ENCODE peak calls at places on chromosomes 4 and X, in four cellular contexts. G, P, X and T are unnamed samples.
A peak's percentile ranks its signal among the peaks of the same experiment; 100 is the strongest.

GRCh38 chr4:8191136-8191747 is 7.8 kb upstream of the SH3TC1 start:
- DNase-seq in P (peak; percentile 33), G (peak; percentile 93), X (no peak), T (no peak)

GRCh38 chr4:13881880-13882279 is 254.4 kb upstream of the BOD1L1 start:
- DNase-seq in P (no peak), X (no peak), G (no peak), T (no peak)

GRCh38 chr4:176230827-176231226 is 35.4 kb upstream of the SPATA4 start:
- DNase-seq in G (no peak), X (no peak), P (no peak), T (no peak)

GRCh38 chrX:121876316-121876715 is 828.9 kb downstream of the GLUD2 start:
- DNase-seq in X (no peak), P (no peak), G (no peak), T (no peak)

GRCh38 chr4:155094421-155094820 is 114.0 kb upstream of the NPY2R start:
- DNase-seq in X (no peak), P (no peak), G (no peak), T (no peak)

GRCh38 chrX:31168596-31168995 is 96.8 kb upstream of the FTHL17 start:
- DNase-seq in P (no peak), X (no peak), G (no peak), T (no peak)

GRCh38 chrX:16212436-16212835 is 45.2 kb downstream of the MAGEB17 start:
- DNase-seq in G (no peak), X (peak; percentile 22), P (peak; percentile 0), T (no peak)

GRCh38 chr4:139918591-139918990 is 235.4 kb downstream of the MAML3 start:
- DNase-seq in X (no peak), G (peak; percentile 39), P (no peak), T (no peak)

GRCh38 chrX:42708222-42708621 is 69.7 kb downstream of the PPP1R2C start:
- DNase-seq in P (no peak), G (no peak), X (no peak), T (no peak)

GRCh38 chrX:1658083-1658463 is 43.2 kb downstream of the ASMT start:
- DNase-seq in G (no peak), P (no peak), X (peak; percentile 14), T (no peak)

GRCh38 chr4:112523008-112523440 is 7.0 kb upstream of the NEUROG2 start:
- DNase-seq in P (no peak), X (peak; percentile 22), G (no peak), T (peak; percentile 28)

DNA sequence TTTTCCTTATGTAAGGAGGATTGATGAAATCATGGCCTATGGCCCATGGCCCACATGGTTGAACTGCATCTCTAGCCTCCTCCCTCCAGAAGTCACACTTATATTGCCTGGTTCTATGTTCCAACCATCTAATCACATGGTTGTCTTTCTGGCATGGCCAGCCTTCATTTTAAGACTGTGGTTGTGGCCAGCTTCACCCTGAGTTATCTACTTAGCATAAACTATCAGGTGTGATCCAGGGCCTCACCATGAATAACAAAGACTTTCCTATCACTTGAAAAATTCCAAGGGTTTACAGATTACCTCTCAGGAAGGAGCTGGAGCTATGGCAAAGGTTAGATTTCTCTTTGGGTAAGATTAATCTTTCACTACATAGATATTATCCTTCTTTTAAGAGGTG is 222.8 kb downstream of the SNCA start:
- DNase-seq in X (no peak), P (no peak), G (no peak), T (no peak)
- TF ChIP-seq EP300 in X (no peak), P (no peak), G (no peak), T (no peak)

DNA sequence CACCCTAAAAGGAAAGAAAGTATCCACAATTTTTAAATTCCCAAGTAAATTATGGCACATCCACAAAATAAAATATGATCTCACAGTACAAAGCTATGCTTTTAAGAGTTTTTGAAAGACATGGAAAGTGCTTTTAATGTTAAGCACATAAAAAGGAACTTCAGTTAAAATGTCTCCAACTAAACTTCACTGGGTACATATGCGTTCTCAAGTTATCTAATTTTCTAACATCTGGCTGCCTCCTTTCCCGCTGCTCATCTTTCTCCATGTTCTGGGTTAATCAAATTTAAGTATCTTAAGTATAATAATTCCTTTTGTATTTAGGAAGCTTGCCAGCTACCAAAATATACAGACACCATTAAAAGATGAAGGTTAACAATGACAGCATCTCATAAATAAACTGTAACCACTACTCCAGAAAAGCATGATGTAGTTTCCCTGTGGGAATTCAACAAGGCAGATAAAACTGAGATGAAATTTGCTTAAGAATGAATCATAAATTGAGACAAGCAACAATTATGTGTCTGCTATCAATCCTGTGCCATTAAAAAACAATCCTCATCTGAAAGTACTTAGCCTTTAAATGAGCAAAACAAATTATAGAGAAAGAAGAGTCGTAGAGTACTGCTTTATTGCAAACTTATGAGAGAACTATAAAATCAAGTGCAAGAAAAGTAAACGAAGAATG is 25.1 kb downstream of the PRSS12 start:
- DNase-seq in X (no peak), G (no peak), P (no peak), T (no peak)
- TF ChIP-seq EP300 in X (no peak), G (no peak), P (no peak), T (no peak)

GRCh38 chr4:122246551-122246950 is 94.4 kb downstream of the BLTP1 start:
- DNase-seq in G (no peak), P (no peak), X (no peak), T (no peak)
- TF ChIP-seq EP300 in G (no peak), P (no peak), X (no peak), T (no peak)

GRCh38 chrX:72468607-72469006 is 104.0 kb downstream of the HDAC8 start:
- DNase-seq in X (no peak), P (no peak), G (no peak), T (no peak)

GRCh38 chrX:72466493-72466892 is 106.2 kb downstream of the HDAC8 start:
- DNase-seq in X (no peak), P (no peak), G (no peak), T (no peak)

GRCh38 chrX:72467171-72467570 is 105.5 kb downstream of the HDAC8 start:
- DNase-seq in G (no peak), X (no peak), P (no peak), T (no peak)

GRCh38 chrX:72470111-72470510 is 102.5 kb downstream of the HDAC8 start:
- DNase-seq in P (no peak), G (no peak), X (no peak), T (no peak)

DNA sequence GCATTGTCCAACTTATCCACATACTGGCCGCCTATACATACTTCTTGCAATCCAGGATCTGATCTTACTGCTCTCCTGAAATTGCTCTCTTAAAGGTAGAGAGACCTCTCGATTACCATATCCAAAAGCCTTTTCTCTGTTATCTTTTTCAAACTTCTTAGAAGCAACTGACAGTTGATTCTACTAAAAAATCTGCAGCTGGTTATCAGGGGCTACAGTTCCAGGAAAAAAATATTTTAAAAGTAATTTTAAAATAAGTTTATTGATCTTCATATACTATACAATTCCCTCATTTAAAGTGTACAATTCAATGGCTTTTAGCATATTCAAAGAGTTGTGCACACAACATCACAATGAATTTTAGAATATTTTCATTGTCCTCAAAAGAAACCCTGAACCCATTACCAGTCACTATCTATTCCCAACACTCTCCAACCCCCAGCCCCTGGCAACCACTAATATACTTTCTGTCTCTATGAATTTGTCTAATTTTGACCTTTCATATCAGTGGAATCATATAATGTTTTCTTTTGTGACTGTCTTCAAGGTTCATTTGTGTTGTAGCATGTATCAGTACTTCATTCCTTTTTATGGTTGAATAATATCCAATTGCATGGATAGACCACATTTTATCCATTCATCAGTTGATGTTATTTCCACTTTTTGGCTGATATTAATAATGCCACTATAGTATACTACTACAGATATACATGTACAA is 101.9 kb downstream of the HDAC8 start:
- DNase-seq in P (no peak), X (no peak), G (no peak), T (no peak)
- TF ChIP-seq EP300 in P (no peak), X (no peak), G (no peak), T (no peak)

GRCh38 chr4:153205028-153205648 is 895 bp downstream of the TRIM2 start:
- DNase-seq in X (no peak), G (no peak), P (peak; percentile 45), T (no peak)
- TF ChIP-seq EP300 in X (no peak), G (no peak), P (no peak), T (no peak)

GRCh38 chrX:65601530-65602281 is 65.7 kb upstream of the MSN start:
- DNase-seq in X (peak; percentile 28), G (no peak), P (peak; percentile 0), T (peak; percentile 70)
- TF ChIP-seq EP300 in X (no peak), G (no peak), P (no peak), T (no peak)

GRCh38 chrX:24054182-24055042 is at the start of gene EIF2S3:
- DNase-seq in G (peak; percentile 94), P (peak; percentile 91), X (peak; percentile 98), T (peak; percentile 89)
- TF ChIP-seq EP300 in G (no peak), P (no peak), X (no peak), T (peak; percentile 73)

GRCh38 chr4:19039816-19040215 is 1018.3 kb upstream of the LCORL start:
- DNase-seq in G (no peak), P (no peak), X (no peak), T (no peak)
- TF ChIP-seq EP300 in G (no peak), P (no peak), X (no peak), T (no peak)

GRCh38 chrX:115892787-115893671 is 277.5 kb upstream of the AGTR2 start:
- DNase-seq in P (peak; percentile 73), X (no peak), G (no peak), T (peak; percentile 68)
- TF ChIP-seq EP300 in P (peak; percentile 55), X (no peak), G (no peak), T (no peak)